ENCODE peak calls at places on chromosomes 5 and 9, in eight cellular contexts. One of them, this sample, is unnamed.

GRCh38 chr9:34157898-34158297 is 20.9 kb upstream of the UBAP1 start:
- DNase-seq in Kasumi-1: no peak
- DNase-seq in KG1: no peak
- DNase-seq in left cardiac atrium: no peak
- DNase-seq in GM13976: no peak
- DNase-seq in iris pigment epithelial cell: no peak
- DNase-seq in HEK293T: no peak
- DNase-seq in NCI-H510A treated with DMSO at 0.1 percent for 48 hours: no peak
- DNase-seq in this sample: no peak

GRCh38 chr9:125442471-125442870 is 180.8 kb downstream of the GAPVD1 start:
- DNase-seq in NCI-H510A treated with DMSO at 0.1 percent for 48 hours: no peak
- DNase-seq in KG1: no peak
- DNase-seq in iris pigment epithelial cell: no peak
- DNase-seq in GM13976: no peak
- DNase-seq in HEK293T: no peak
- DNase-seq in left cardiac atrium: no peak
- DNase-seq in Kasumi-1: no peak
- DNase-seq in this sample: no peak

GRCh38 chr9:19306568-19306967 is 73.5 kb downstream of the RPS6 start:
- DNase-seq in NCI-H510A treated with DMSO at 0.1 percent for 48 hours: no peak
- DNase-seq in Kasumi-1: no peak
- DNase-seq in left cardiac atrium: no peak
- DNase-seq in KG1: no peak
- DNase-seq in iris pigment epithelial cell: no peak
- DNase-seq in HEK293T: no peak
- DNase-seq in GM13976: no peak
- DNase-seq in this sample: no peak

GRCh38 chr5:38695021-38695961 is 138.8 kb upstream of the LIFR start:
- DNase-seq in KG1: no peak
- DNase-seq in iris pigment epithelial cell: peak; percentile 84
- DNase-seq in Kasumi-1: no peak
- DNase-seq in GM13976: no peak
- DNase-seq in left cardiac atrium: no peak
- DNase-seq in NCI-H510A treated with DMSO at 0.1 percent for 48 hours: peak; percentile 16
- DNase-seq in HEK293T: no peak
- DNase-seq in this sample: no peak

GRCh38 chr9:24381205-24381604 is 164.5 kb downstream of the IZUMO3 start:
- DNase-seq in NCI-H510A treated with DMSO at 0.1 percent for 48 hours: no peak
- DNase-seq in iris pigment epithelial cell: no peak
- DNase-seq in HEK293T: no peak
- DNase-seq in KG1: no peak
- DNase-seq in Kasumi-1: no peak
- DNase-seq in left cardiac atrium: no peak
- DNase-seq in GM13976: no peak
- DNase-seq in this sample: no peak

GRCh38 chr5:72307573-72307967 is 12.5 kb downstream of the MRPS27 start:
- DNase-seq in KG1: no peak
- DNase-seq in left cardiac atrium: no peak
- DNase-seq in Kasumi-1: peak; percentile 40
- DNase-seq in NCI-H510A treated with DMSO at 0.1 percent for 48 hours: peak; percentile 41
- DNase-seq in GM13976: no peak
- DNase-seq in iris pigment epithelial cell: no peak
- DNase-seq in HEK293T: no peak
- DNase-seq in this sample: no peak

GRCh38 chr9:91162311-91162710 is 199.4 kb downstream of the AUH start:
- DNase-seq in GM13976: no peak
- DNase-seq in left cardiac atrium: no peak
- DNase-seq in NCI-H510A treated with DMSO at 0.1 percent for 48 hours: no peak
- DNase-seq in iris pigment epithelial cell: peak; percentile 51
- DNase-seq in KG1: no peak
- DNase-seq in HEK293T: no peak
- DNase-seq in Kasumi-1: no peak
- DNase-seq in this sample: no peak

GRCh38 chr9:26329974-26330373 is 562.6 kb downstream of the CAAP1 start:
- DNase-seq in NCI-H510A treated with DMSO at 0.1 percent for 48 hours: no peak
- DNase-seq in Kasumi-1: no peak
- DNase-seq in left cardiac atrium: no peak
- DNase-seq in iris pigment epithelial cell: no peak
- DNase-seq in HEK293T: no peak
- DNase-seq in GM13976: no peak
- DNase-seq in KG1: no peak
- DNase-seq in this sample: no peak

GRCh38 chr5:178430187-178431062 is 159.8 kb downstream of the COL23A1 start:
- DNase-seq in iris pigment epithelial cell: no peak
- DNase-seq in HEK293T: no peak
- DNase-seq in Kasumi-1: no peak
- DNase-seq in GM13976: no peak
- DNase-seq in NCI-H510A treated with DMSO at 0.1 percent for 48 hours: no peak
- DNase-seq in left cardiac atrium: no peak
- DNase-seq in KG1: no peak
- DNase-seq in this sample: no peak

GRCh38 chr5:68171101-68171558 is 44.4 kb upstream of the PIK3R1 start:
- DNase-seq in iris pigment epithelial cell: peak; percentile 59
- DNase-seq in KG1: no peak
- DNase-seq in HEK293T: no peak
- DNase-seq in GM13976: no peak
- DNase-seq in Kasumi-1: no peak
- DNase-seq in left cardiac atrium: peak; percentile 71
- DNase-seq in NCI-H510A treated with DMSO at 0.1 percent for 48 hours: no peak
- DNase-seq in this sample: peak; percentile 71

GRCh38 chr9:126624912-126625311 is 11.2 kb downstream of the LMX1B start:
- DNase-seq in iris pigment epithelial cell: no peak
- DNase-seq in NCI-H510A treated with DMSO at 0.1 percent for 48 hours: no peak
- DNase-seq in HEK293T: no peak
- DNase-seq in left cardiac atrium: no peak
- DNase-seq in KG1: no peak
- DNase-seq in GM13976: no peak
- DNase-seq in Kasumi-1: no peak
- DNase-seq in this sample: no peak

This sample was measured in left ventricle myocardium superior.